ENCODE peak calls at places on chromosomes 2 and 18, in six cellular contexts. J is stimulated activated CD4-positive, alpha-beta T cell treated with anti-CD3 and anti-CD28 coated beads, TNF-alpha, amount 100 ng/mL, for 4 hours; R is SJCRH30; V is HTR-8/SVneo; X is occipital lobe; D is AG20443. Y is an unnamed sample.

GRCh38 chr2:216920150-216920846 is 60.4 kb upstream of the TNP1 start:
- DNase-seq in J (no peak), R (no peak), V (no peak), X (no peak), D (no peak), Y (no peak)

GRCh38 chr2:60608679-60609078 is 55.2 kb upstream of the BCL11A start:
- DNase-seq in J (no peak), R (no peak), V (no peak), X (no peak), D (no peak), Y (no peak)

GRCh38 chr2:2843969-2844548 is 513.0 kb upstream of the MYT1L start:
- DNase-seq in J (no peak), R (no peak), V (no peak), X (no peak), D (no peak), Y (no peak)

GRCh38 chr2:29110916-29111315 is 4.3 kb upstream of the CLIP4 start:
- DNase-seq in J (no peak), R (no peak), V (no peak), X (no peak), D (no peak), Y (no peak)

GRCh38 chr2:226800941-226801784 is 1.5 kb upstream of the IRS1 start:
- DNase-seq in J (peak; percentile 64), R (no peak), V (no peak), X (peak; percentile 93), D (peak; percentile 95), Y (peak; percentile 48)

GRCh38 chr2:10065683-10066055 is 14.5 kb downstream of the CYS1 start:
- DNase-seq in J (no peak), R (no peak), V (no peak), X (no peak), D (no peak), Y (no peak)

GRCh38 chr2:222952204-222952603 is 91.4 kb downstream of the ACSL3 start:
- DNase-seq in J (no peak), R (no peak), V (no peak), X (no peak), D (no peak), Y (no peak)

GRCh38 chr2:82539222-82539621 is 1919.9 kb downstream of the SUCLG1 start:
- DNase-seq in J (no peak), R (no peak), V (no peak), X (no peak), D (no peak), Y (no peak)

GRCh38 chr18:9810216-9810804 is 75.5 kb upstream of the TXNDC2 start:
- DNase-seq in J (no peak), R (no peak), V (no peak), X (no peak), D (no peak), Y (no peak)

GRCh38 chr2:71531522-71532047 is 78.2 kb downstream of the DYSF start:
- DNase-seq in J (no peak), R (no peak), V (peak; percentile 66), X (no peak), D (no peak), Y (no peak)

GRCh38 chr2:197168705-197169104 is 141.9 kb downstream of the ANKRD44 start:
- DNase-seq in J (peak; percentile 55), R (peak; percentile 56), V (peak; percentile 40), X (peak; percentile 11), D (peak; percentile 43), Y (peak; percentile 25)

GRCh38 chr2:238130696-238131628 is 7.5 kb upstream of the KLHL30 start:
- DNase-seq in J (no peak), R (no peak), V (no peak), X (no peak), D (no peak), Y (no peak)

GRCh38 chr18:80148316-80149199 is 39.5 kb downstream of the ADNP2 start:
- DNase-seq in J (no peak), R (no peak), V (no peak), X (no peak), D (peak; percentile 38), Y (no peak)

GRCh38 chr2:217650716-217651360 is 352.0 kb downstream of the TNS1 start:
- DNase-seq in J (no peak), R (peak; percentile 57), V (peak; percentile 66), X (no peak), D (peak; percentile 75), Y (no peak)

GRCh38 chr2:223026357-223027110 is 25.5 kb upstream of the KCNE4 start:
- DNase-seq in J (no peak), R (no peak), V (no peak), X (no peak), D (peak; percentile 30), Y (no peak)

GRCh38 chr2:99942948-99943347 is 199.4 kb downstream of the AFF3 start:
- DNase-seq in J (no peak), R (no peak), V (no peak), X (no peak), D (no peak), Y (no peak)

GRCh38 chr18:64165906-64166305 is 17.0 kb upstream of the LINC00305 start:
- DNase-seq in J (no peak), R (no peak), V (no peak), X (no peak), D (no peak), Y (no peak)

GRCh38 chr2:238216651-238217184 is 13.2 kb upstream of the ILKAP start:
- DNase-seq in J (no peak), R (peak; percentile 35), V (no peak), X (peak; percentile 73), D (no peak), Y (no peak)

GRCh38 chr2:237876951-237877491 is 17.6 kb downstream of the RAMP1 start:
- DNase-seq in J (no peak), R (no peak), V (no peak), X (no peak), D (no peak), Y (no peak)

GRCh38 chr2:222756951-222757645 is 85.6 kb downstream of the MOGAT1 start:
- DNase-seq in J (no peak), R (peak; percentile 60), V (peak; percentile 80), X (no peak), D (peak; percentile 89), Y (no peak)

GRCh38 chr18:3839481-3840075 is 389.6 kb downstream of the TGIF1 start:
- DNase-seq in J (no peak), R (no peak), V (no peak), X (no peak), D (no peak), Y (no peak)

GRCh38 chr18:41457730-41458129 is 497.3 kb upstream of the PIK3C3 start:
- DNase-seq in J (no peak), R (no peak), V (no peak), X (no peak), D (no peak), Y (no peak)

GRCh38 chr2:98560256-98560771 is 48.0 kb downstream of the COA5 start:
- DNase-seq in J (no peak), R (no peak), V (no peak), X (peak; percentile 75), D (peak; percentile 85), Y (no peak)

GRCh38 chr2:8154936-8155335 is 526.9 kb upstream of the ID2 start:
- DNase-seq in J (no peak), R (no peak), V (no peak), X (no peak), D (peak; percentile 44), Y (no peak)

GRCh38 chr2:237627463-237628321 is at the start of gene LRRFIP1:
- DNase-seq in J (no peak), R (peak; percentile 60), V (peak; percentile 45), X (no peak), D (peak; percentile 86), Y (peak; percentile 7)

GRCh38 chr18:66168834-66169233 is 418.0 kb downstream of the CDH7 start:
- DNase-seq in J (no peak), R (no peak), V (no peak), X (no peak), D (no peak), Y (no peak)

GRCh38 chr2:20758997-20759396 is 63.9 kb downstream of the LDAH start:
- DNase-seq in J (no peak), R (no peak), V (no peak), X (no peak), D (no peak), Y (no peak)

GRCh38 chr2:111239107-111239506 is 118.4 kb downstream of the BCL2L11 start:
- DNase-seq in J (no peak), R (no peak), V (no peak), X (no peak), D (no peak), Y (no peak)

GRCh38 chr2:126381081-126381480 is 274.9 kb upstream of the GYPC start:
- DNase-seq in J (no peak), R (no peak), V (no peak), X (no peak), D (no peak), Y (no peak)

GRCh38 chr18:13253786-13254755 is 35.5 kb downstream of the LDLRAD4 start:
- DNase-seq in J (no peak), R (no peak), V (no peak), X (no peak), D (no peak), Y (no peak)

GRCh38 chr2:241797441-241798080 is 11.4 kb upstream of the NEU4 start:
- DNase-seq in J (no peak), R (no peak), V (no peak), X (no peak), D (no peak), Y (no peak)

GRCh38 chr2:9630001-9630749 is 622 bp downstream of the YWHAQ start:
- DNase-seq in J (peak; percentile 61), R (peak; percentile 79), V (no peak), X (peak; percentile 73), D (peak; percentile 81), Y (peak; percentile 57)

GRCh38 chr2:239936838-239937581 is 88.1 kb downstream of the NDUFA10 start:
- DNase-seq in J (no peak), R (no peak), V (no peak), X (no peak), D (no peak), Y (no peak)

GRCh38 chr18:64191069-64191468 is 42.2 kb upstream of the LINC00305 start:
- DNase-seq in J (no peak), R (no peak), V (no peak), X (no peak), D (no peak), Y (no peak)

GRCh38 chr18:6145645-6146308 is 250.5 kb upstream of the TMEM200C start:
- DNase-seq in J (no peak), R (no peak), V (no peak), X (no peak), D (no peak), Y (no peak)

GRCh38 chr2:138777996-138778395 is 2.2 kb downstream of the NXPH2 start:
- DNase-seq in J (no peak), R (peak; percentile 29), V (peak; percentile 48), X (no peak), D (no peak), Y (no peak)

GRCh38 chr2:37711831-37712230 is 40.4 kb upstream of the CDC42EP3 start:
- DNase-seq in J (no peak), R (no peak), V (peak; percentile 32), X (no peak), D (no peak), Y (no peak)

GRCh38 chr2:73870084-73870483 is 22.7 kb upstream of the ACTG2 start:
- DNase-seq in J (no peak), R (no peak), V (no peak), X (no peak), D (peak; percentile 83), Y (no peak)

Y was measured in activated T-helper 1 cell treated with Interleukin-2 at 50 U/mL for 16 hours.